ENCODE peak calls at places on chromosomes 5 and 9, in four cellular contexts. Q is SW480; W is stimulated activated CD4-positive, alpha-beta T cell treated with anti-CD3 and anti-CD28 coated beads, Interleukin-1b, Interleukin-23, amount 100 ng/mL, for 1 hour; B is endothelial cell. I is an unnamed sample.

GRCh38 chr9:76176176-76176575 is 218.1 kb downstream of the RFK start:
- DNase-seq in B (no peak), W (no peak), Q (no peak), I (no peak)

GRCh38 chr5:22577006-22577405 is 276.1 kb downstream of the CDH12 start:
- DNase-seq in Q (no peak), W (no peak), B (no peak), I (no peak)

GRCh38 chr5:135551593-135552447 is 16.1 kb upstream of the NEUROG1 start:
- DNase-seq in Q (peak), W (peak), B (peak), I (peak)

GRCh38 chr5:143399616-143400540 is 3.6 kb downstream of the NR3C1 start:
- DNase-seq in W (no peak), B (no peak), Q (no peak), I (no peak)

GRCh38 chr5:134113572-134113907 is 941 bp upstream of the TCF7 start:
- DNase-seq in B (no peak), Q (no peak), W (no peak), I (no peak)

GRCh38 chr5:122984425-122984824 is 52.1 kb downstream of the PPIC start:
- DNase-seq in Q (no peak), W (no peak), B (no peak), I (no peak)

GRCh38 chr9:93683331-93684134 is 107.1 kb downstream of the PHF2 start:
- DNase-seq in B (no peak), Q (no peak), W (no peak), I (peak)

GRCh38 chr5:137084016-137084415 is 415.1 kb downstream of the SPOCK1 start:
- DNase-seq in Q (no peak), B (no peak), W (no peak), I (no peak)

GRCh38 chr5:177389368-177390169 is 5.3 kb downstream of the SLC34A1 start:
- DNase-seq in Q (peak), W (no peak), B (no peak), I (peak)

GRCh38 chr5:158623971-158624370 is 475.7 kb downstream of the EBF1 start:
- DNase-seq in W (no peak), B (no peak), Q (no peak), I (no peak)

GRCh38 chr9:87263291-87263690 is 234.4 kb upstream of the DAPK1 start:
- DNase-seq in W (no peak), B (peak), Q (no peak), I (no peak)

GRCh38 chr5:107670927-107671741 is at the start of gene EFNA5:
- DNase-seq in W (no peak), Q (peak), B (peak), I (peak)

GRCh38 chr5:167964529-167964928 is 326.9 kb upstream of the WWC1 start:
- DNase-seq in Q (no peak), W (no peak), B (no peak), I (no peak)

GRCh38 chr9:127397722-127398647 is 1.0 kb downstream of the SLC2A8 start:
- DNase-seq in W (no peak), Q (peak), B (peak), I (peak)

GRCh38 chr9:102631559-102631958 is 363.6 kb upstream of the CYLC2 start:
- DNase-seq in W (no peak), Q (peak), B (no peak), I (no peak)

GRCh38 chr5:149063017-149063687 is at the start of gene SH3TC2:
- DNase-seq in Q (peak), W (no peak), B (peak), I (peak)

GRCh38 chr9:107312651-107313050 is 29.6 kb downstream of the RAD23B start:
- DNase-seq in W (no peak), B (no peak), Q (no peak), I (no peak)

GRCh38 chr9:117919594-117919993 is 215.4 kb downstream of the TLR4 start:
- DNase-seq in B (no peak), W (no peak), Q (no peak), I (no peak)

GRCh38 chr9:137074657-137075274 is 2.6 kb upstream of the UAP1L1 start:
- DNase-seq in W (no peak), B (no peak), Q (no peak), I (peak)

GRCh38 chr5:171714286-171714685 is 71.3 kb upstream of the SMIM23 start:
- DNase-seq in Q (no peak), W (no peak), B (no peak), I (no peak)

GRCh38 chr5:37190592-37190991 is 58.6 kb downstream of the CPLANE1 start:
- DNase-seq in W (no peak), B (no peak), Q (no peak), I (no peak)

GRCh38 chr5:72541501-72542235 is 34.5 kb upstream of the ZNF366 start:
- DNase-seq in W (no peak), B (no peak), Q (no peak), I (no peak)

GRCh38 chr5:95920822-95921221 is 40.8 kb downstream of the ELL2 start:
- DNase-seq in B (no peak), W (no peak), Q (no peak), I (no peak)

GRCh38 chr5:1249366-1250280 is 24.4 kb downstream of the SLC6A18 start:
- DNase-seq in B (no peak), Q (no peak), W (no peak), I (no peak)